ENCODE peak calls at places on chromosomes 6 and 20, in seven cellular contexts. D is stimulated activated CD4-positive, alpha-beta T cell treated with anti-CD3 and anti-CD28 coated beads, Interleukin-1b, Interleukin-23, amount 100 ng/mL, for 4 hours; P is T-helper 17 cell; Q is lung; Z is DMS 273 treated with DMSO at 0.1 percent for 48 hours; O is fibroblast of lung; W is uterus. B is an unnamed sample.

GRCh38 chr6:99867026-99867425 is 127.0 kb downstream of the MCHR2 start:
- DNase-seq in Q (no peak), P (no peak), W (no peak), O (no peak), D (no peak), Z (no peak), B (no peak)

GRCh38 chr6:108832738-108833137 is 15.5 kb upstream of the ARMC2 start:
- DNase-seq in Q (no peak), O (no peak), W (no peak), P (no peak), Z (no peak), D (no peak), B (no peak)

GRCh38 chr6:43807228-43808061 is 37.4 kb downstream of the VEGFA start:
- DNase-seq in P (no peak), Z (no peak), O (no peak), W (no peak), Q (peak), D (no peak), B (no peak)

GRCh38 chr6:122726649-122727048 is 52.9 kb upstream of the FABP7 start:
- DNase-seq in P (no peak), D (no peak), Q (no peak), W (no peak), O (no peak), Z (no peak), B (no peak)

GRCh38 chr6:139748353-139749146 is 374.1 kb upstream of the CITED2 start:
- DNase-seq in W (no peak), D (no peak), Q (no peak), P (no peak), Z (no peak), O (peak), B (no peak)

GRCh38 chr20:44407402-44408184 is 52.1 kb downstream of the HNF4A start:
- DNase-seq in W (no peak), D (no peak), O (peak), Z (no peak), P (no peak), Q (no peak), B (no peak)

GRCh38 chr6:152575621-152576150 is 61.5 kb downstream of the SYNE1 start:
- DNase-seq in D (no peak), W (peak), Z (no peak), O (peak), P (no peak), Q (no peak), B (no peak)

GRCh38 chr6:137297887-137298286 is 78.7 kb upstream of the IFNGR1 start:
- DNase-seq in D (no peak), O (peak), W (no peak), P (no peak), Q (no peak), Z (no peak), B (no peak)

GRCh38 chr20:53500651-53501050 is 93.0 kb downstream of the ZNF217 start:
- DNase-seq in O (no peak), D (no peak), W (no peak), Z (no peak), P (no peak), Q (no peak), B (no peak)

GRCh38 chr20:57251344-57251743 is 15.1 kb downstream of the BMP7 start:
- DNase-seq in P (no peak), D (no peak), O (peak), Z (no peak), W (no peak), Q (no peak), B (no peak)

GRCh38 chr6:151338816-151339215 is 52.5 kb downstream of the ZBTB2 start:
- DNase-seq in Q (no peak), P (no peak), W (no peak), D (no peak), O (peak), Z (no peak), B (no peak)

GRCh38 chr6:37454420-37455125 is 21.6 kb downstream of the CMTR1 start:
- DNase-seq in D (no peak), Z (no peak), P (no peak), Q (no peak), W (no peak), O (no peak), B (no peak)

GRCh38 chr6:33672808-33673207 is 38.7 kb downstream of the UQCC2 start:
- DNase-seq in O (peak), D (no peak), P (no peak), Q (peak), Z (no peak), W (no peak), B (no peak)

GRCh38 chr20:9374068-9374467 is 140.3 kb upstream of the LAMP5 start:
- DNase-seq in D (no peak), W (no peak), Q (no peak), P (no peak), O (peak), Z (no peak), B (no peak)

GRCh38 chr6:135796884-135797283 is 54.6 kb upstream of the PDE7B start:
- DNase-seq in D (no peak), P (no peak), O (no peak), W (no peak), Z (no peak), Q (no peak), B (no peak)

GRCh38 chr20:35663813-35664543 is 722 bp downstream of the CPNE1 start:
- DNase-seq in W (peak), Z (peak), Q (peak), P (peak), O (peak), D (peak), B (peak)

GRCh38 chr20:3786126-3786484 is 435 bp downstream of the CENPB start:
- DNase-seq in W (no peak), D (peak), P (peak), Z (peak), O (peak), Q (no peak), B (no peak)

GRCh38 chr20:61478611-61479305 is 226.7 kb downstream of the CDH4 start:
- DNase-seq in D (no peak), P (no peak), Z (no peak), W (no peak), O (no peak), Q (no peak), B (no peak)

GRCh38 chr20:62697468-62697912 is 11.1 kb upstream of the NTSR1 start:
- DNase-seq in O (no peak), P (no peak), W (no peak), Q (no peak), D (no peak), Z (no peak), B (no peak)

GRCh38 chr6:122624853-122625252 is 14.6 kb downstream of the PKIB start:
- DNase-seq in Q (no peak), O (no peak), D (no peak), W (no peak), P (no peak), Z (no peak), B (no peak)

GRCh38 chr6:157929076-157929475 is 52.6 kb upstream of the SYNJ2 start:
- DNase-seq in D (no peak), P (no peak), W (no peak), Z (no peak), Q (no peak), O (no peak), B (no peak)

GRCh38 chr20:37945034-37945660 is 42.2 kb downstream of the VSTM2L start:
- DNase-seq in D (no peak), Z (no peak), P (no peak), W (no peak), Q (no peak), O (no peak), B (no peak)